ENCODE peak calls at places on chromosomes 12 and 14, in five cellular contexts. E, K, M, T and B are unnamed samples.

GRCh38 chr14:102805454-102805891 is 28.2 kb downstream of the TRAF3 start:
- DNase-seq in E (peak; percentile 39), K (no peak), M (no peak), T (peak; percentile 21), B (peak; percentile 76)

GRCh38 chr12:12518919-12519318 is 43.7 kb downstream of the DUSP16 start:
- DNase-seq in E (no peak), K (no peak), M (no peak), T (no peak), B (no peak)

GRCh38 chr14:34804933-34805332 is 70.2 kb downstream of the BAZ1A start:
- DNase-seq in E (no peak), K (no peak), M (no peak), T (no peak), B (no peak)

GRCh38 chr12:14283489-14284144 is 81.9 kb upstream of the ATF7IP start:
- DNase-seq in E (no peak), K (no peak), M (no peak), T (no peak), B (no peak)

GRCh38 chr12:94689002-94689645 is 38.8 kb upstream of the TMCC3 start:
- DNase-seq in E (no peak), K (no peak), M (no peak), T (no peak), B (peak; percentile 22)

GRCh38 chr12:38138225-38139221 is 178.1 kb upstream of the ALG10B start:
- DNase-seq in E (peak; percentile 47), K (peak; percentile 86), M (peak; percentile 30), T (peak; percentile 96), B (peak; percentile 81)

GRCh38 chr12:45050331-45050750 is 558 bp downstream of the DBX2 start:
- DNase-seq in E (no peak), K (peak; percentile 63), M (no peak), T (no peak), B (no peak)

GRCh38 chr12:101021442-101021841 is 188.6 kb downstream of the SLC5A8 start:
- DNase-seq in E (no peak), K (no peak), M (no peak), T (peak; percentile 16), B (no peak)

GRCh38 chr14:71397371-71397770 is 490.1 kb downstream of the PCNX1 start:
- DNase-seq in E (no peak), K (no peak), M (no peak), T (no peak), B (no peak)

GRCh38 chr14:74642011-74642410 is 30.0 kb upstream of the LTBP2 start:
- DNase-seq in E (no peak), K (peak; percentile 64), M (no peak), T (no peak), B (no peak)

GRCh38 chr12:122064034-122064777 is 14.3 kb upstream of the MLXIP start:
- DNase-seq in E (peak; percentile 33), K (no peak), M (no peak), T (peak; percentile 82), B (peak; percentile 86)

GRCh38 chr12:59643576-59643975 is 47.7 kb downstream of the SLC16A7 start:
- DNase-seq in E (no peak), K (no peak), M (no peak), T (no peak), B (no peak)

GRCh38 chr12:12376636-12377448 is 20.0 kb downstream of the BORCS5 start:
- DNase-seq in E (no peak), K (no peak), M (no peak), T (peak; percentile 81), B (peak; percentile 76)

GRCh38 chr12:75862692-75863471 is 168.7 kb downstream of the PHLDA1 start:
- DNase-seq in E (no peak), K (no peak), M (no peak), T (peak; percentile 97), B (peak; percentile 85)

GRCh38 chr12:1908758-1909157 is 9.7 kb downstream of the CACNA2D4 start:
- DNase-seq in E (no peak), K (no peak), M (no peak), T (no peak), B (no peak)

GRCh38 chr12:101200824-101201223 is 9.2 kb downstream of the SLC5A8 start:
- DNase-seq in E (no peak), K (no peak), M (no peak), T (no peak), B (no peak)

GRCh38 chr14:105061428-105062047 is 3.7 kb downstream of the GPR132 start:
- DNase-seq in E (peak; percentile 75), K (peak; percentile 63), M (peak; percentile 44), T (no peak), B (no peak)

GRCh38 chr12:124673881-124674617 is 106.6 kb upstream of the NCOR2 start:
- DNase-seq in E (no peak), K (peak; percentile 97), M (no peak), T (no peak), B (no peak)

GRCh38 chr14:25381498-25381897 is 331.6 kb upstream of the STXBP6 start:
- DNase-seq in E (no peak), K (no peak), M (no peak), T (peak; percentile 4), B (no peak)

GRCh38 chr14:101636081-101636560 is 74.8 kb downstream of the DIO3 start:
- DNase-seq in E (peak; percentile 30), K (peak; percentile 66), M (no peak), T (no peak), B (no peak)

GRCh38 chr14:102007916-102008418 is 43.6 kb downstream of the DYNC1H1 start:
- DNase-seq in E (no peak), K (no peak), M (no peak), T (no peak), B (no peak)

GRCh38 chr14:105733081-105734065 is 207.0 kb downstream of the TMEM121 start:
- DNase-seq in E (no peak), K (no peak), M (no peak), T (no peak), B (no peak)

GRCh38 chr12:80419660-80420059 is 24.4 kb upstream of the PTPRQ start:
- DNase-seq in E (no peak), K (no peak), M (no peak), T (no peak), B (no peak)